ENCODE peak calls at places on chromosomes 1 and 21, in nine cellular contexts. A is fibroblast of lung; U is stomach; M is RWPE1; R is prostate gland; P is tibial artery; K is psoas muscle; O is CD8-positive, alpha-beta memory T cell; D is caudate nucleus. L is an unnamed sample.

GRCh38 chr1:161930064-161930463 is 93.6 kb downstream of the OLFML2B start:
- DNase-seq in A (peak), U (no peak), M (no peak), R (no peak), P (no peak), K (no peak), O (no peak), D (no peak), L (no peak)

GRCh38 chr1:224447251-224447650 is 12.7 kb upstream of the WDR26 start:
- DNase-seq in A (peak), U (no peak), M (no peak), R (no peak), P (peak), K (peak), O (no peak), D (no peak), L (peak)

GRCh38 chr1:236011641-236012040 is 53.2 kb downstream of the NID1 start:
- DNase-seq in A (no peak), U (no peak), M (no peak), R (no peak), P (no peak), K (no peak), O (no peak), D (no peak), L (no peak)

GRCh38 chr1:151972533-151973270 is 21.0 kb downstream of the S100A10 start:
- DNase-seq in A (peak), U (peak), M (peak), R (peak), P (no peak), K (no peak), O (no peak), D (no peak), L (no peak)

GRCh38 chr1:29469457-29469856 is 233.1 kb downstream of the PTPRU start:
- DNase-seq in A (no peak), U (no peak), M (no peak), R (no peak), P (peak), K (peak), O (no peak), D (no peak), L (peak)

GRCh38 chr1:181812211-181812610 is 249.3 kb downstream of the ZNF648 start:
- DNase-seq in A (no peak), U (no peak), M (no peak), R (no peak), P (no peak), K (no peak), O (no peak), D (no peak), L (no peak)

GRCh38 chr21:44416193-44416592 is 39.1 kb upstream of the LRRC3 start:
- DNase-seq in A (no peak), U (no peak), M (no peak), R (no peak), P (peak), K (no peak), O (no peak), D (no peak), L (no peak)

GRCh38 chr1:228555074-228555989 is 68.2 kb downstream of the RNF187 start:
- DNase-seq in A (no peak), U (no peak), M (no peak), R (no peak), P (peak), K (no peak), O (peak), D (no peak), L (no peak)

GRCh38 chr1:244341455-244342450 is 110.0 kb downstream of the ADSS2 start:
- DNase-seq in A (no peak), U (no peak), M (peak), R (peak), P (no peak), K (no peak), O (no peak), D (no peak), L (no peak)

GRCh38 chr1:230167419-230167852 is 100.4 kb downstream of the GALNT2 start:
- DNase-seq in A (peak), U (no peak), M (peak), R (no peak), P (no peak), K (no peak), O (peak), D (no peak), L (no peak)

GRCh38 chr1:25912076-25912831 is 6.0 kb upstream of the STMN1 start:
- DNase-seq in A (peak), U (no peak), M (peak), R (no peak), P (no peak), K (no peak), O (no peak), D (no peak), L (no peak)

GRCh38 chr1:198686069-198686728 is 47.4 kb downstream of the PTPRC start:
- DNase-seq in A (peak), U (no peak), M (peak), R (no peak), P (no peak), K (no peak), O (peak), D (no peak), L (no peak)

DNA sequence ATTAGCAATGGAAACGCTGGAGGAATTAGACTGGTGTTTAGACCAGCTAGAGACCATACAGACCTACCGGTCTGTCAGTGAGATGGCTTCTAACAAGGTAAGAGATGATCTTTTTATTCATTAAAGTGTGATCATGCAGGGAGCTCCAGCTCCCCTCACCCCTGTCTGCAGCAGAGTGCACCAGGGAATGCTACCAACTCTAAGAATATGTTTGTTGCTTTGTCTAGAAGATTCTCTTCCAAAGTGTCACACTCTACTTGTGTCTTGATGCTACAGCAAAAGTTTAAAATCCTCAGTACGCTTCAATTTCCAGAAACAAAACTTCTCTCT is 201.5 kb upstream of the SGIP1 start:
- DNase-seq in A (no peak), U (no peak), M (no peak), R (no peak), P (no peak), K (no peak), O (no peak), D (no peak), L (no peak)
- H3K27ac ChIP-seq in A (no peak), U (peak), M (no peak), R (peak), P (peak), K (peak), O (peak), D (peak), L (peak)

DNA sequence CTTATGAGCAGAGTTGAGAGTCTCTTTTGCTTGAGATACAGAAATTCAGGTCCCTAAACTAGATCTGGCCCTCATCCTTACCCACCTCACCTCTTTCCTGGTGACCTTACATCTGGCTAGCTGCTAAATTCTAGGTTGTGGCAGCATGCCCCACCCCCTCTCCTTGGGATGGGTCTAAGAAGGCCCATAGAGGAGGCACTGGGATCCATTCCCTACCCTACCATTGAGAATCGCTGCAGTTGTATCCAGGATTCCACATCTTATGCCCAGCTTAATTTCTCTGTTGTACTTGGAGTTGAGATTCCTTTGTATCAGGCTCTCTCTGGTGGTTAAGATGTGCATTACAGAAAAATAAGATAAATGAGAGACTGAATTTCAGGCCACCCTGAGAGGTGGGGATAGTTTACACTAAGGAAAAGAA is 9.5 kb upstream of the TMEM39B start:
- DNase-seq in A (peak), U (no peak), M (peak), R (no peak), P (no peak), K (no peak), O (no peak), D (no peak), L (no peak)
- H3K27ac ChIP-seq in A (peak), U (peak), M (peak), R (peak), P (peak), K (peak), O (no peak), D (peak), L (peak)

GRCh38 chr1:8022395-8023286 is 3.5 kb downstream of the ERRFI1 start:
- DNase-seq in A (peak), U (no peak), M (no peak), R (no peak), P (no peak), K (no peak), O (no peak), D (no peak), L (no peak)
- H3K27ac ChIP-seq in A (no peak), U (peak), M (peak), R (peak), P (peak), K (peak), O (no peak), D (no peak), L (peak)

GRCh38 chr1:192147626-192148025 is 10.6 kb upstream of the RGS18 start:
- DNase-seq in A (no peak), U (no peak), M (no peak), R (no peak), P (no peak), K (no peak), O (no peak), D (no peak), L (no peak)
- H3K27ac ChIP-seq in A (no peak), U (no peak), M (no peak), R (no peak), P (no peak), K (no peak), O (no peak), D (no peak), L (no peak)

GRCh38 chr1:117627562-117628165 is 21.8 kb downstream of the TENT5C start:
- DNase-seq in A (no peak), U (peak), M (no peak), R (no peak), P (no peak), K (no peak), O (no peak), D (no peak), L (no peak)

GRCh38 chr1:117630423-117630998 is 24.7 kb downstream of the TENT5C start:
- DNase-seq in A (no peak), U (no peak), M (no peak), R (no peak), P (no peak), K (peak), O (no peak), D (no peak), L (peak)

GRCh38 chr1:117629625-117630422 is 24.0 kb downstream of the TENT5C start:
- DNase-seq in A (no peak), U (no peak), M (no peak), R (no peak), P (no peak), K (no peak), O (no peak), D (peak), L (no peak)

GRCh38 chr1:117631361-117631760 is 25.5 kb downstream of the TENT5C start:
- DNase-seq in A (no peak), U (no peak), M (no peak), R (no peak), P (no peak), K (no peak), O (no peak), D (no peak), L (no peak)

DNA sequence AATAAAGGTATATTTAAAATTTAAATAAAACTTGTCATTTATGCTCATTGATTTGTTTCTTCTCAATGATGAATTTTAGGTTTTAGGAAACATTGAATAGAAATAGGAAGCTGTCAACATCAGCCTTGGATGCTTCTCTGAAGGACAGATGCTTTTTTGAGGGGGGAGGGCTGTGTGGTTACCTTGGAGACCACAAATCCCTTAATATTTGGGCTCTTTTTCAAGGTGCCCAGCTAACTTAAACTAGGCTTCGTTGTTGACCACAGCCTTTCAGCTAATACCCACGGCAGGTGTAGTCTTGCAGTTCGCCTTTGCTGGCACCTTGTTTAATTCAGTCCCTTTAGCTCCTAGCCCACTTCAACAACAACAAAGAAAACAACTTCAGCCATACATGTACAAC is 22.5 kb downstream of the TENT5C start:
- DNase-seq in A (no peak), U (no peak), M (no peak), R (no peak), P (no peak), K (no peak), O (no peak), D (no peak), L (no peak)
- H3K27ac ChIP-seq in A (no peak), U (no peak), M (no peak), R (no peak), P (no peak), K (no peak), O (no peak), D (no peak), L (no peak)

GRCh38 chr1:37495875-37496274 is 18.7 kb downstream of the MEAF6 start:
- DNase-seq in A (no peak), U (no peak), M (no peak), R (no peak), P (no peak), K (no peak), O (no peak), D (no peak), L (no peak)

GRCh38 chr1:37487619-37487984 is 13.2 kb downstream of the ZC3H12A start:
- DNase-seq in A (no peak), U (no peak), M (no peak), R (no peak), P (no peak), K (no peak), O (no peak), D (no peak), L (no peak)

GRCh38 chr1:37498872-37499617 is 15.5 kb downstream of the MEAF6 start:
- DNase-seq in A (peak), U (peak), M (no peak), R (peak), P (no peak), K (no peak), O (no peak), D (no peak), L (peak)

GRCh38 chr1:37497832-37498231 is 16.7 kb downstream of the MEAF6 start:
- DNase-seq in A (no peak), U (peak), M (no peak), R (no peak), P (no peak), K (no peak), O (no peak), D (no peak), L (no peak)

GRCh38 chr1:37493336-37494098 is 19.1 kb downstream of the ZC3H12A start:
- DNase-seq in A (no peak), U (no peak), M (no peak), R (no peak), P (no peak), K (no peak), O (no peak), D (no peak), L (no peak)
- H3K27ac ChIP-seq in A (no peak), U (no peak), M (no peak), R (peak), P (no peak), K (no peak), O (no peak), D (no peak), L (no peak)

DNA sequence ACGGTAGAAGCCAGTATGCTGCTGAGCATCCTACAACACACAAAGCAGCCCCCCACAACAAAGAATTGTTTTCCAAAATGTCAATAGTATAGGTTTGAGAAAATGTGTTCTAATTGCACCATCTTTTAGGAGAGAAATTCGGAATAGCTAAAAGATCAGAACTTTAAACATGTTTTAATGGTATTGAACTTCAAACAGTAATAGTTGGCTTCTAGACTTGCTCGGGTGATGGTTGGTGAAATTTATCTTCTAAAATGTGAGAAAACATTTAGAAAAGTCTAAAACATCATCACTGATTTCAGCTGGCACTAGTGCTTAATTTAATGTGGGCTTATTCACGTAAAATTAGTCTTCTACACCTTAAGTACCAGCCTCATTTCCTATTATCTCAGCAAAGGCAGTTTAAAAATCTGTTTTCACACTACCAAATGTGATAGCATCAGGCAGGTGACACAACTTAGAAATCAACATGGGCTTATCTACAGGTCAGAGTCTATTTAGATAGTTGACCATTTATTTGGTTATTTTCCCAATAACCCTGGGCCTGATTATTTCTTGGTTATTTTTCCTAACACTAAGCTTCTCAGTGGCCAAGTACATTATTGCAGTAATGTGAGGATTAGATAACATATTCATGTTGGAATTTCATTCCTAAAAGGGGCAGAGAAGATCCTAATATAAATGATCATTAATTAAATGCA is 399.3 kb upstream of the PKN2 start:
- DNase-seq in A (no peak), U (no peak), M (no peak), R (no peak), P (no peak), K (no peak), O (no peak), D (no peak), L (no peak)
- H3K27ac ChIP-seq in A (no peak), U (no peak), M (no peak), R (no peak), P (no peak), K (no peak), O (no peak), D (no peak), L (no peak)

GRCh38 chr1:109996476-109996875 is 11.9 kb downstream of the AHCYL1 start:
- DNase-seq in A (peak), U (no peak), M (no peak), R (no peak), P (no peak), K (no peak), O (no peak), D (no peak), L (no peak)
- H3K27ac ChIP-seq in A (no peak), U (peak), M (no peak), R (no peak), P (no peak), K (peak), O (no peak), D (peak), L (peak)